ENCODE peak calls at places on chromosomes 11 and 22, in seven cellular contexts. One of them, this sample, is unnamed.

GRCh38 chr11:57900315-57900714 is 123.4 kb upstream of the OR9Q1 start:
- DNase-seq in neuronal stem cell: no peak
- DNase-seq in mesendoderm: peak
- DNase-seq in H1: no peak
- DNase-seq in H9: no peak
- DNase-seq in IMR-90: no peak
- DNase-seq in trophoblast cell: no peak
- DNase-seq in this sample: no peak

GRCh38 chr11:71268706-71269321 is 16.4 kb upstream of the SHANK2 start:
- DNase-seq in IMR-90: no peak
- DNase-seq in H1: peak
- DNase-seq in neuronal stem cell: no peak
- DNase-seq in H9: peak
- DNase-seq in mesendoderm: no peak
- DNase-seq in trophoblast cell: no peak
- DNase-seq in this sample: no peak

GRCh38 chr11:94732617-94733292 is 35.4 kb upstream of the AMOTL1 start:
- DNase-seq in IMR-90: peak
- DNase-seq in H1: no peak
- DNase-seq in mesendoderm: no peak
- DNase-seq in H9: no peak
- DNase-seq in neuronal stem cell: no peak
- DNase-seq in trophoblast cell: no peak
- DNase-seq in this sample: peak

GRCh38 chr11:67646535-67647336 is 3.8 kb downstream of the ACY3 start:
- DNase-seq in H9: peak
- DNase-seq in H1: no peak
- DNase-seq in mesendoderm: no peak
- DNase-seq in IMR-90: no peak
- DNase-seq in trophoblast cell: no peak
- DNase-seq in neuronal stem cell: no peak
- DNase-seq in this sample: no peak

GRCh38 chr11:3124821-3125220 is 40.3 kb downstream of the OSBPL5 start:
- DNase-seq in IMR-90: no peak
- DNase-seq in H9: no peak
- DNase-seq in mesendoderm: no peak
- DNase-seq in neuronal stem cell: no peak
- DNase-seq in H1: no peak
- DNase-seq in trophoblast cell: no peak
- DNase-seq in this sample: no peak

GRCh38 chr22:28139993-28140392 is 220.9 kb upstream of the PITPNB start:
- DNase-seq in neuronal stem cell: no peak
- DNase-seq in H1: no peak
- DNase-seq in IMR-90: peak
- DNase-seq in mesendoderm: no peak
- DNase-seq in H9: no peak
- DNase-seq in trophoblast cell: peak
- DNase-seq in this sample: peak

GRCh38 chr11:80521592-80521991 is 1080.8 kb upstream of the TENM4 start:
- DNase-seq in IMR-90: no peak
- DNase-seq in mesendoderm: no peak
- DNase-seq in H1: no peak
- DNase-seq in trophoblast cell: no peak
- DNase-seq in H9: no peak
- DNase-seq in neuronal stem cell: no peak
- DNase-seq in this sample: no peak

GRCh38 chr11:111748035-111748804 is 18.0 kb downstream of the PPP2R1B start:
- DNase-seq in IMR-90: no peak
- DNase-seq in H9: no peak
- DNase-seq in trophoblast cell: no peak
- DNase-seq in mesendoderm: no peak
- DNase-seq in neuronal stem cell: no peak
- DNase-seq in H1: no peak
- DNase-seq in this sample: no peak

GRCh38 chr11:73245461-73245860 is 26.7 kb upstream of the P2RY6 start:
- DNase-seq in trophoblast cell: no peak
- DNase-seq in mesendoderm: no peak
- DNase-seq in IMR-90: no peak
- DNase-seq in H1: no peak
- DNase-seq in H9: no peak
- DNase-seq in neuronal stem cell: no peak
- DNase-seq in this sample: no peak

GRCh38 chr11:112761911-112762685 is 199.1 kb upstream of the NCAM1 start:
- DNase-seq in mesendoderm: no peak
- DNase-seq in H1: no peak
- DNase-seq in H9: no peak
- DNase-seq in trophoblast cell: no peak
- DNase-seq in IMR-90: no peak
- DNase-seq in neuronal stem cell: no peak
- DNase-seq in this sample: no peak

GRCh38 chr22:41560095-41560487 is 719 bp upstream of the CSDC2 start:
- DNase-seq in IMR-90: no peak
- DNase-seq in H1: no peak
- DNase-seq in H9: no peak
- DNase-seq in neuronal stem cell: no peak
- DNase-seq in trophoblast cell: no peak
- DNase-seq in mesendoderm: no peak
- DNase-seq in this sample: no peak

DNA sequence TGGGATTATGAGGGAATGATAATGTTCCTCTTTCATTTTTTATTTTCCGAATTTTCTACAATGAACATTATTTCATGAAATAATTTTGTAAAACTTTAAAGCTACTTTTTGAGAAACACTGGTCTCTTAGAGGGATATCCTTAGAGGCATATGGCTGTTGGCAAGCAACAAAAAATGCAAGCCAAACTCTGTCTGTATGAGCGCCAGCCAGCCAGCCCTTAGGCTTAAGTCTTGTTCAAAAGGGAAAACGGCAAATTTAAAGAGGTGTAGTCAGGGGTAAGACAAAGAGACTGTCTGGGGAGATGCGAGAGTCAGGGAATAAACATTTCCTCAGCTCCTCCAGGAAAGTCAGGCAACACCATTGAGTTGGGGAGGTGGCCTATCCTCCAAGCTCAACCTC is 22.5 kb downstream of the ASCC2 start:
- DNase-seq in trophoblast cell: no peak
- DNase-seq in mesendoderm: no peak
- DNase-seq in IMR-90: no peak
- DNase-seq in H9: no peak
- DNase-seq in H1: no peak
- DNase-seq in neuronal stem cell: no peak
- DNase-seq in this sample: no peak
- H2AK5ac ChIP-seq in trophoblast cell: no peak
- H2AK5ac ChIP-seq in mesendoderm: no peak
- H2AK5ac ChIP-seq in IMR-90: no peak
- H2AK5ac ChIP-seq in H9: no peak
- H2AK5ac ChIP-seq in H1: no peak
- H2AK5ac ChIP-seq in neuronal stem cell: no peak
- H2AK5ac ChIP-seq in this sample: no peak

GRCh38 chr22:33047744-33048143 is 10.4 kb downstream of the SYN3 start:
- DNase-seq in neuronal stem cell: no peak
- DNase-seq in trophoblast cell: no peak
- DNase-seq in H1: no peak
- DNase-seq in IMR-90: no peak
- DNase-seq in mesendoderm: no peak
- DNase-seq in H9: no peak
- DNase-seq in this sample: no peak
- H2BK5ac ChIP-seq in neuronal stem cell: no peak
- H2BK5ac ChIP-seq in trophoblast cell: no peak
- H2BK5ac ChIP-seq in H1: no peak
- H2BK5ac ChIP-seq in IMR-90: no peak
- H2BK5ac ChIP-seq in mesendoderm: no peak
- H2BK5ac ChIP-seq in H9: no peak
- H2BK5ac ChIP-seq in this sample: no peak

DNA sequence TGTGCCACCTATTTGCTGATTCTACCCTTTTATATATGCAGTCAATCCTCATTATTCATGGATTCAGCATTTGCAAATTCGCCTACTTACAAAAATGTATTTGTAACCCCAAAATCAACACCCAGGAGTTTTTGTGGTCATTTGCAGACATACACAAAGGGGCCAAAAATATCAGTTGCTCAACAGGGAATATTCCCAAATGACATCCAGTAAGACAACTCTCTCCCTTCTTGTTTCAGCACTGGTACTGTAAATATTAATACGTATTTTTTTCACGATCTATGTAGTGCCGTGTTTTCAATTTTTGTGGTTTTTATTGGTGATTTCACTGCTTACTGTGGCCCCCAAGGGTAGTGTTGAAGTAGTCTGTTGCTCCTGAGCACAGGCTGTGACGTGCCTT is 11.8 kb upstream of the CAVIN3 start:
- DNase-seq in IMR-90: no peak
- DNase-seq in H9: no peak
- DNase-seq in H1: peak
- DNase-seq in neuronal stem cell: no peak
- DNase-seq in mesendoderm: no peak
- DNase-seq in trophoblast cell: no peak
- DNase-seq in this sample: no peak
- H3K27ac ChIP-seq in IMR-90: no peak
- H3K27ac ChIP-seq in H9: no peak
- H3K27ac ChIP-seq in H1: no peak
- H3K27ac ChIP-seq in neuronal stem cell: no peak
- H3K27ac ChIP-seq in mesendoderm: no peak
- H3K27ac ChIP-seq in trophoblast cell: no peak
- H3K27ac ChIP-seq in this sample: no peak

DNA sequence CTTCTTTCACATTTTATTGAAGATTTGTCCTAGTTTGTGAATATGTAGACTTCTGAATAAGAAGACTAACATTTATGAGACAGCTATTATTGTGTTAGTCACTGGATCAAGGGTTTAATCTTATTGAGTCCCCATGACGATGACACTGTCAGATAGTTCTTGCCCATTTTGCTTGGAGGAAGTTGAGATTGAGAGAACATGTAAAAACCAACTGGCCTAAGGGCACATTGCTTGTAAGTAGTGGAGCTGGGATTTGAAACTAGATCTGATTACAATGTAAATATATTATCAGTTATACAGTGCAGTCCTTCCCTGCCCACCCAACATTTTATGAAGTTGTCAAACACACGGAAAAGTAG is 134.7 kb downstream of the HIPK3 start:
- DNase-seq in H1: no peak
- DNase-seq in mesendoderm: no peak
- DNase-seq in trophoblast cell: no peak
- DNase-seq in IMR-90: no peak
- DNase-seq in neuronal stem cell: no peak
- DNase-seq in H9: no peak
- DNase-seq in this sample: no peak
- H2AK5ac ChIP-seq in H1: no peak
- H2AK5ac ChIP-seq in mesendoderm: no peak
- H2AK5ac ChIP-seq in trophoblast cell: no peak
- H2AK5ac ChIP-seq in IMR-90: no peak
- H2AK5ac ChIP-seq in neuronal stem cell: no peak
- H2AK5ac ChIP-seq in H9: no peak
- H2AK5ac ChIP-seq in this sample: no peak

DNA sequence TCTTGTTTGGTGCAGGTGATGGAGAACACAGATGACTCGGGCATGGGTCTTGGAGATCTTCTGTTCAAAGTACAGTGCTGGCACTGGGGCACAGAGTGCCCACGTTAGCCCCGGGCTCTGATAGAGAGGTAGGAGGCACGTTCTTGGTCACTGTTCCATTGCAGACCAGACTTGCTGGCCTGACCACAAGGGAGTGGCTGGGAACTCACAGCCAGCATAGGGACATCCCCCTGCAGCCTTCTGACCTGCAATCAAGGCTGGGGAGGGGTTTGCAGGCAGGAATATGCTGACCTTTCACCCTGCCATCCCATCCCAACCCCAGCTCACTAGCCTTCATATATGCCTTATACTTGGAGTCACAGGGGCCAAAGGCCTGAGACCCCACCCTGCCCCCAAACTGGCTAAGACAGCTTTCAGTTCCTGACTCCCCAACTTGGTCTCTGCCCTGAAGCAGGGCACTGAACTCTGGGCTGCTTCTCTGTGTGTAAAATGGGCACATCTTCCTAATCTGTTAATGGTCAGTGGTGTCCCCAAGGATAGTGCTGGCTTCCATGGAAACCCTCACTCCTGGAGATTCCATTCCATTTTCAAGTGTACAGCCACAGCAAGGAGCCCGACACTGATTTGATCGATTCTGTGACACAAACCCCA is 4.6 kb downstream of the MRPL49 start:
- DNase-seq in neuronal stem cell: no peak
- DNase-seq in mesendoderm: no peak
- DNase-seq in H1: no peak
- DNase-seq in trophoblast cell: no peak
- DNase-seq in H9: no peak
- DNase-seq in IMR-90: no peak
- DNase-seq in this sample: no peak
- H2BK5ac ChIP-seq in neuronal stem cell: no peak
- H2BK5ac ChIP-seq in mesendoderm: no peak
- H2BK5ac ChIP-seq in H1: no peak
- H2BK5ac ChIP-seq in trophoblast cell: no peak
- H2BK5ac ChIP-seq in H9: no peak
- H2BK5ac ChIP-seq in IMR-90: no peak
- H2BK5ac ChIP-seq in this sample: no peak

DNA sequence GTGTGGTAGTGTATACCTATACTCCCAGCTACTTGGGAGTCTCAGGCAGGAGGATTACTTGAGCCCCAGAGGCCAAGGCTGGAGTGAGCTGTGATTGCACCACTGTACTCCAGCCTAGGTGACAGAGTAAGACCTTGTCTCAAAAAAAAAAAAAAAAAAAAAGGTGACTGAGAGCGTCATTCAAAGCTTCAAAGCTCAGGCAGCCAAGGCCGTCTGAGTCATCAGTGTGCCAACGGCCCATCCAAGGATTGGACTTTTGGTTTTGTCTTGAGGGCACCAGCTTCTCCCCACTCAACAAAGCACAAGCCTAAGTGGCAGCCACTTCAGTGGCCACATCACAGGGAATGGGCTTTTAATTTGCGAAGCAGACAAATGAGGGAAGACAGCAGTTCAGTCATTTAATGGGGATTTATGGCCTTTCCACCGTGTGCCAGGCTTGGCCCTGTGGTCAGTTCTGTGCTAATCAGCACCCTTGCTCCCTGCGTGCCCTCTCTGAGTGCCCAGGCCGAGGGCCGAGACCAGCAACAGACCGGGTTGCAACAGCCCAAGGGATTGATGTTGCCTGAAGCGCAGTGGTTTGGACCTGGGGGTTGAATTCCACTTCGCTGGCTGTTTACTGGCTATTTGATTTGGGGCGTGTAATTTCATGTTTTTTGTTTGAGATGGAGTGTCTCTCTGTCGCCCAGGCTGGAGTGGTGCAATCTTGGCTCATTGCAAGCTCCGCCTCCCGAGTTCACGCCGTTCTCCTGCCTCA is 30.2 kb upstream of the CRYBB3 start:
- DNase-seq in H9: no peak
- DNase-seq in IMR-90: no peak
- DNase-seq in mesendoderm: no peak
- DNase-seq in neuronal stem cell: no peak
- DNase-seq in trophoblast cell: no peak
- DNase-seq in H1: no peak
- DNase-seq in this sample: no peak
- H3K27ac ChIP-seq in H9: no peak
- H3K27ac ChIP-seq in IMR-90: no peak
- H3K27ac ChIP-seq in mesendoderm: no peak
- H3K27ac ChIP-seq in neuronal stem cell: no peak
- H3K27ac ChIP-seq in trophoblast cell: no peak
- H3K27ac ChIP-seq in H1: no peak
- H3K27ac ChIP-seq in this sample: no peak